ENCODE peak calls at places on chromosomes 3 and 15, in six cellular contexts. One of them, this sample, is unnamed.

GRCh38 chr15:44075535-44075934 is 119.5 kb downstream of the FRMD5 start:
- DNase-seq in tibial nerve: no peak
- DNase-seq in adrenal gland: no peak
- DNase-seq in K562: no peak
- DNase-seq in heart left ventricle: no peak
- DNase-seq in IMR-90: no peak
- DNase-seq in this sample: no peak

GRCh38 chr15:66646308-66646707 is 55.7 kb upstream of the SMAD6 start:
- DNase-seq in tibial nerve: no peak
- DNase-seq in K562: no peak
- DNase-seq in adrenal gland: no peak
- DNase-seq in heart left ventricle: no peak
- DNase-seq in IMR-90: no peak
- DNase-seq in this sample: no peak

GRCh38 chr3:48747703-48748102 is 30.7 kb upstream of the IP6K2 start:
- DNase-seq in heart left ventricle: peak; percentile 51
- DNase-seq in IMR-90: no peak
- DNase-seq in K562: no peak
- DNase-seq in tibial nerve: no peak
- DNase-seq in adrenal gland: no peak
- DNase-seq in this sample: no peak

GRCh38 chr3:46946416-46946815 is 30.1 kb downstream of the CCDC12 start:
- DNase-seq in tibial nerve: no peak
- DNase-seq in K562: no peak
- DNase-seq in heart left ventricle: no peak
- DNase-seq in IMR-90: no peak
- DNase-seq in adrenal gland: no peak
- DNase-seq in this sample: no peak

GRCh38 chr3:124926426-124927116 is 8.0 kb downstream of the MUC13 start:
- DNase-seq in heart left ventricle: no peak
- DNase-seq in tibial nerve: no peak
- DNase-seq in IMR-90: peak; percentile 36
- DNase-seq in K562: no peak
- DNase-seq in adrenal gland: no peak
- DNase-seq in this sample: no peak

GRCh38 chr15:82263350-82263749 is 732 bp downstream of the SAXO2 start:
- DNase-seq in heart left ventricle: no peak
- DNase-seq in K562: no peak
- DNase-seq in tibial nerve: no peak
- DNase-seq in IMR-90: no peak
- DNase-seq in adrenal gland: no peak
- DNase-seq in this sample: no peak

GRCh38 chr15:73737506-73737905 is 15.6 kb downstream of the INSYN1 start:
- DNase-seq in adrenal gland: no peak
- DNase-seq in heart left ventricle: no peak
- DNase-seq in tibial nerve: no peak
- DNase-seq in IMR-90: no peak
- DNase-seq in K562: no peak
- DNase-seq in this sample: no peak

GRCh38 chr15:77569647-77570186 is 63.0 kb downstream of the LINGO1 start:
- DNase-seq in adrenal gland: no peak
- DNase-seq in IMR-90: no peak
- DNase-seq in tibial nerve: no peak
- DNase-seq in heart left ventricle: no peak
- DNase-seq in K562: peak; percentile 48
- DNase-seq in this sample: no peak

GRCh38 chr15:68200016-68200861 is 4.9 kb downstream of the CALML4 start:
- DNase-seq in K562: no peak
- DNase-seq in heart left ventricle: no peak
- DNase-seq in IMR-90: no peak
- DNase-seq in tibial nerve: no peak
- DNase-seq in adrenal gland: peak; percentile 67
- DNase-seq in this sample: no peak

DNA sequence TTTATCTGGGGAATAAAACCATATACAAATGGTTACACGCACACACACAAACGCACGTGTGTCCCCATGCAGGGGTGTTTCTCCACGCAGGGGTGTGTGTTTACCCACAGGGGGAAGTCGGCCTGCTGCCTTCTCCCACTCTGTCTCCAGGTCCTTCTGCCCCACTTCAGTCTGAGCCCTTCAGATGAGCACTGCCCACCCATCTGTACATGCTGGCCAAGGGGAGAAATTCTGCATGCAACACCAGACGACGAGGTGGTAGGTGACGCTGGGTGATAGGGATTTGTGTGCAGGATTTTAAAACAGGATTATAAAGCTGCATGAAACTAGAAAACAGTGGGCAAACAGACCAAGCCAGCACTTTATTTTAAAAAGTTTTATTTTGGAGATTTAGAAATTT is 122.5 kb downstream of the TJP1 start:
- DNase-seq in adrenal gland: no peak
- DNase-seq in K562: no peak
- DNase-seq in IMR-90: no peak
- DNase-seq in tibial nerve: no peak
- DNase-seq in heart left ventricle: no peak
- DNase-seq in this sample: no peak
- TF ChIP-seq POLR2A in adrenal gland: no peak
- TF ChIP-seq POLR2A in K562: no peak
- TF ChIP-seq POLR2A in IMR-90: no peak
- TF ChIP-seq POLR2A in tibial nerve: no peak
- TF ChIP-seq POLR2A in heart left ventricle: no peak
- TF ChIP-seq POLR2A in this sample: no peak

DNA sequence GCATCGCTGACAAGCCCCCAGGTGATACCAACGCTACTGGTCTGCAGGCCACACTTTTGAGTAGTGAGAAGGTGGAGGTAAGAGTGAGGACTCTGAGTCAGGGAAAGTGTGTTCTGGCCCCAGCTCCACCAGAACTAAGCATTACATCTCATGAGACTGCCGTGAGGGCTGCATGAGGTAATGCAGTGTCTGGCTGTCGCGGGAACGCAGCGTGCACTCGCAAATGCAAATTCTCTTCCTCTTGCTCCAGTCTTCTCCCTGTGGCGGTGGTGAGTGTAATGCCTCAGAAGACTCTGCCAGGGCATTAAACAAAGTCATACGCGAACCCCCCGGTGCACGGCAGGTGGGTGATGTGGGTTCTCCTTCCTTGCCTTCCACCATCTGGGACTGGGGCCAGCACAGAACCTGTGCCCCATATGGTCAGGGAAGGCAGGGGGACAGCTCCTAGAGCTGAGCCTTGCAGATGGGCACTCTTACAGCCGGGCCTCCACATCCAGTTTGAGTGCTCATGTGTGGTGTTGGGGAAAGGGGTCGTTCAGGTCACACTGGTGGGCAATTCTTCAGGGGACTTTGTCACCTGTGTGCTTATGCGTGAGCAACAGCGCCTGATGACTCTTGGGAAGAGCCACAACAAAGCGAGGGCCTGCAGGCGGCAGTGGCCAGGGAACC is 175.8 kb downstream of the XXYLT1 start:
- DNase-seq in IMR-90: no peak
- DNase-seq in heart left ventricle: no peak
- DNase-seq in tibial nerve: no peak
- DNase-seq in adrenal gland: no peak
- DNase-seq in K562: no peak
- DNase-seq in this sample: no peak
- TF ChIP-seq POLR2A in IMR-90: no peak
- TF ChIP-seq POLR2A in heart left ventricle: no peak
- TF ChIP-seq POLR2A in tibial nerve: no peak
- TF ChIP-seq POLR2A in adrenal gland: no peak
- TF ChIP-seq POLR2A in K562: no peak
- TF ChIP-seq POLR2A in this sample: no peak

GRCh38 chr3:150603090-150603887 is at the start of gene SELENOT:
- DNase-seq in K562: peak; percentile 98
- DNase-seq in heart left ventricle: peak; percentile 94
- DNase-seq in IMR-90: peak; percentile 96
- DNase-seq in tibial nerve: peak; percentile 87
- DNase-seq in adrenal gland: peak; percentile 95
- DNase-seq in this sample: peak; percentile 91
- TF ChIP-seq POLR2A in K562: peak; percentile 98
- TF ChIP-seq POLR2A in heart left ventricle: peak; percentile 67
- TF ChIP-seq POLR2A in IMR-90: peak; percentile 97
- TF ChIP-seq POLR2A in tibial nerve: peak; percentile 94
- TF ChIP-seq POLR2A in adrenal gland: peak; percentile 99
- TF ChIP-seq POLR2A in this sample: peak; percentile 97

DNA sequence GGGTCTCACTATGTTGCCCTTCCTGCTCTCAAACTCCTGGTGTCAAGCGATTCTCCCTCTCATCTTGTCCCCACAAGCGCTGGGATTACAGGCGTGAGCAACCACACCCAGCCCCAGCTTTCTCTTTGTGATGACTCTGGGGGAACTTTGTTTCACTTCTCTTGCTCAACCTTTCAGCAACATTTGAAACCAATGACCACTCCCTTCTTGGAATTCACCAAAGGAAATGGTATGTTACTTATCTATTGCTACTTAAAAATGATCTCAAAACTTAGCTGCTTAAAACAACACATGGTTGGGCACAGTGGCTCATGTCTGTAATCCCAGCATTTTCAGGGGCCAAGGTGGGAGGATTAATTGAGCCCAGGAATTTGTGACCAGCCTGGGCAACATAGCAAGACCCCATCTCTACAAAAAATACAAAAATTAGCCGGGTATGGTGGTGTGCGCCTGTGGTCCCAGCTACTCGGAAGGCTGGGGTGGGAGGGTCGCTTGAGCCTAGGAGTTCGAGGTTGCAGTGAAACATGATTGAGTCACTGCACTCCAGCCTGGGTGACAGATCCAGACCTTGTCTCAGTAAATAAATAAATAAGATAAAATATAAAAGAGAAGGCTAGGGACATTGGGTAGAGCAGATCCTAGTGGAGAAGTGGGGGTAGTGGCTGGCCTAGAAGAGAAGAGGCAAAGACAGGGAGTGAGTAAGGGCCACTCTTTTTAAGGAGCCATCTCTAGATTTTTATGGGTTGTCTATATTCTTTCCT is 10.3 kb upstream of the COPG1 start:
- DNase-seq in IMR-90: peak; percentile 25
- DNase-seq in tibial nerve: no peak
- DNase-seq in K562: peak; percentile 40
- DNase-seq in adrenal gland: no peak
- DNase-seq in heart left ventricle: no peak
- DNase-seq in this sample: no peak
- TF ChIP-seq POLR2A in IMR-90: no peak
- TF ChIP-seq POLR2A in tibial nerve: no peak
- TF ChIP-seq POLR2A in K562: no peak
- TF ChIP-seq POLR2A in adrenal gland: no peak
- TF ChIP-seq POLR2A in heart left ventricle: no peak
- TF ChIP-seq POLR2A in this sample: no peak

GRCh38 chr3:196632033-196632751 is 7.3 kb upstream of the NRROS start:
- DNase-seq in tibial nerve: peak; percentile 65
- DNase-seq in heart left ventricle: peak; percentile 90
- DNase-seq in K562: peak; percentile 95
- DNase-seq in adrenal gland: peak; percentile 67
- DNase-seq in IMR-90: peak; percentile 52
- DNase-seq in this sample: peak; percentile 92
- TF ChIP-seq POLR2A in tibial nerve: peak; percentile 38
- TF ChIP-seq POLR2A in heart left ventricle: no peak
- TF ChIP-seq POLR2A in K562: peak; percentile 88
- TF ChIP-seq POLR2A in adrenal gland: peak; percentile 10
- TF ChIP-seq POLR2A in IMR-90: peak; percentile 47
- TF ChIP-seq POLR2A in this sample: peak; percentile 61

GRCh38 chr15:63600646-63601025 is 3.4 kb downstream of the FBXL22 start:
- DNase-seq in adrenal gland: peak; percentile 90
- DNase-seq in K562: no peak
- DNase-seq in tibial nerve: peak; percentile 65
- DNase-seq in IMR-90: peak; percentile 93
- DNase-seq in heart left ventricle: peak; percentile 91
- DNase-seq in this sample: no peak
- TF ChIP-seq POLR2A in adrenal gland: peak; percentile 98
- TF ChIP-seq POLR2A in K562: no peak
- TF ChIP-seq POLR2A in tibial nerve: peak; percentile 53
- TF ChIP-seq POLR2A in IMR-90: peak; percentile 41
- TF ChIP-seq POLR2A in heart left ventricle: no peak
- TF ChIP-seq POLR2A in this sample: peak; percentile 92

GRCh38 chr3:14863324-14864100 is 44.8 kb downstream of the FGD5 start:
- DNase-seq in adrenal gland: no peak
- DNase-seq in IMR-90: no peak
- DNase-seq in K562: no peak
- DNase-seq in heart left ventricle: no peak
- DNase-seq in tibial nerve: no peak
- DNase-seq in this sample: no peak

GRCh38 chr3:14862303-14862660 is 43.5 kb downstream of the FGD5 start:
- DNase-seq in K562: no peak
- DNase-seq in tibial nerve: no peak
- DNase-seq in heart left ventricle: no peak
- DNase-seq in IMR-90: no peak
- DNase-seq in adrenal gland: no peak
- DNase-seq in this sample: no peak

GRCh38 chr3:14862661-14863230 is 44.0 kb downstream of the FGD5 start:
- DNase-seq in adrenal gland: no peak
- DNase-seq in tibial nerve: no peak
- DNase-seq in IMR-90: no peak
- DNase-seq in K562: no peak
- DNase-seq in heart left ventricle: no peak
- DNase-seq in this sample: no peak

GRCh38 chr3:14861451-14862302 is 42.9 kb downstream of the FGD5 start:
- DNase-seq in adrenal gland: no peak
- DNase-seq in K562: no peak
- DNase-seq in tibial nerve: no peak
- DNase-seq in heart left ventricle: no peak
- DNase-seq in IMR-90: no peak
- DNase-seq in this sample: no peak

GRCh38 chr3:14861031-14861430 is 42.3 kb downstream of the FGD5 start:
- DNase-seq in heart left ventricle: peak; percentile 36
- DNase-seq in IMR-90: no peak
- DNase-seq in tibial nerve: no peak
- DNase-seq in adrenal gland: no peak
- DNase-seq in K562: no peak
- DNase-seq in this sample: no peak
- TF ChIP-seq POLR2A in heart left ventricle: no peak
- TF ChIP-seq POLR2A in IMR-90: no peak
- TF ChIP-seq POLR2A in tibial nerve: no peak
- TF ChIP-seq POLR2A in adrenal gland: no peak
- TF ChIP-seq POLR2A in K562: no peak
- TF ChIP-seq POLR2A in this sample: no peak

DNA sequence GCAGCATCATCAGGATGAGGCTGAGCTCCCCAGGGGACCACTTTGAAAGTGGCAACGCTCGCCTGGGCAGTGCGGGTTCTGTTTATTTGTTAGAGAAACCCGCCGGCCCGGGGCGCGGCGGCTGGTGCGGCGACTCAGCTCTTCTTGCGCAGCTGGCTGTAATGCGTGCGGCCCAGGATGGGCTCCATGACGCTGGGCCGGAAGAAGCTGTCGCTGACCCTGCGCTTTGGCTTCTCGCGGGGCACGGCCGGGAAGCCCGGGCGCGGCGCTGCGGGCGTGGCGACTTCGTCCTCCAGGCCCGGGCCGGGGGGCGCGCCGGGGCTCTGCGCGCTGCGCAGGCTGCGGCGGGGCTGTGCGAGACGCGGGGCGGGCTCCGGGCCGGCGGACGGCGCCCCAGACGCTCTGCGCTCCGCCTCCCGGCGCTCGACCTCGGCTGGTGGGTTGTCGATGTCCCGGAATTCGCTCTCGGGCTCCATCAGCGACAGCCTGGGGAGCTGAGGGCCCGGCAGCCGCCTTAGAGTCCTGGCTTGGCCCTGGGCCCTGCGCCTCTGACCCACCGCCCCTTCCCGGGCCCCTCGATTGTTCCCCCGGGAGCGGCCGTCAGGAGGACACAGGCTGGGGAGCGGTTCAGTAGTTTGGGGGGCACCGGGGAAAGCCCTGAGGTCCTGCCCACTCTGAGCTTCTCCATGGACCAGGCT is 10.3 kb upstream of the KIF7 start:
- DNase-seq in tibial nerve: no peak
- DNase-seq in IMR-90: peak; percentile 59
- DNase-seq in heart left ventricle: peak; percentile 70
- DNase-seq in adrenal gland: peak; percentile 63
- DNase-seq in K562: no peak
- DNase-seq in this sample: no peak
- TF ChIP-seq POLR2A in tibial nerve: no peak
- TF ChIP-seq POLR2A in IMR-90: no peak
- TF ChIP-seq POLR2A in heart left ventricle: no peak
- TF ChIP-seq POLR2A in adrenal gland: peak; percentile 58
- TF ChIP-seq POLR2A in K562: no peak
- TF ChIP-seq POLR2A in this sample: no peak

GRCh38 chr15:101269479-101270223 is 7.6 kb downstream of the SELENOS start:
- DNase-seq in tibial nerve: no peak
- DNase-seq in adrenal gland: no peak
- DNase-seq in heart left ventricle: no peak
- DNase-seq in IMR-90: no peak
- DNase-seq in K562: no peak
- DNase-seq in this sample: no peak
- TF ChIP-seq POLR2A in tibial nerve: no peak
- TF ChIP-seq POLR2A in adrenal gland: no peak
- TF ChIP-seq POLR2A in heart left ventricle: no peak
- TF ChIP-seq POLR2A in IMR-90: no peak
- TF ChIP-seq POLR2A in K562: no peak
- TF ChIP-seq POLR2A in this sample: no peak

This sample was measured in H54.